ENCODE peak calls at places on chromosomes 4 and X, in ten cellular contexts. C, E, R, S, W, G, V, N, Z and F are unnamed samples. For H3K36me3 and H3K4me1, the result is how much of the 10 kb centered on the place peaks cover.

GRCh38 chr4:155995069-155995468 is 41.4 kb upstream of the CTSO start:
- DNase-seq in E (no peak), R (no peak), S (no peak), C (no peak), G (no peak), V (no peak), N (no peak), Z (no peak), W (no peak), F (no peak)

GRCh38 chrX:129529685-129530281 is 6.5 kb upstream of the SMARCA1 start:
- DNase-seq in G (no peak), R (no peak), C (peak), N (peak), W (no peak), Z (no peak), E (peak), S (peak), V (no peak), F (no peak)

GRCh38 chrX:68440940-68441339 is 7.6 kb upstream of the OPHN1 start:
- DNase-seq in G (peak), Z (peak), R (peak), V (no peak), E (peak), C (peak), N (peak), W (no peak), S (peak), F (peak)

GRCh38 chrX:39592776-39593175 is 505.0 kb downstream of the BCOR start:
- DNase-seq in E (no peak), N (peak), Z (no peak), W (no peak), S (peak), V (no peak), C (no peak), R (no peak), G (no peak), F (no peak)

GRCh38 chrX:130728208-130728607 is 174.8 kb downstream of the ENOX2 start:
- DNase-seq in V (no peak), S (peak), N (peak), G (no peak), C (peak), E (no peak), W (no peak), R (peak), Z (no peak), F (no peak)

GRCh38 chr4:148515248-148515647 is 73.0 kb upstream of the NR3C2 start:
- DNase-seq in N (peak), S (peak), W (no peak), E (no peak), G (no peak), R (no peak), Z (no peak), C (peak), V (no peak), F (no peak)

GRCh38 chr4:100284302-100284701 is 94.0 kb upstream of the DDIT4L start:
- DNase-seq in W (no peak), C (no peak), G (no peak), E (no peak), N (no peak), R (no peak), Z (no peak), V (no peak), S (no peak), F (no peak)

GRCh38 chr4:119832731-119833233 is 204.2 kb upstream of the PDE5A start:
- DNase-seq in C (no peak), E (no peak), Z (no peak), G (no peak), V (no peak), R (no peak), N (no peak), S (peak), W (no peak), F (no peak)

GRCh38 chr4:142282870-142283431 is 563.1 kb downstream of the INPP4B start:
- DNase-seq in V (peak), W (no peak), S (no peak), Z (no peak), N (no peak), C (no peak), E (no peak), G (no peak), R (no peak), F (peak)

GRCh38 chr4:188439641-188440311 is 300.5 kb downstream of the TRIML1 start:
- DNase-seq in Z (peak), C (peak), G (peak), W (no peak), E (peak), N (no peak), R (peak), S (no peak), V (no peak), F (no peak)

GRCh38 chr4:87103691-87104187 is 116.7 kb downstream of the KLHL8 start:
- DNase-seq in N (peak), E (no peak), R (no peak), G (no peak), W (no peak), V (no peak), C (peak), Z (no peak), S (peak), F (no peak)

GRCh38 chr4:154491341-154491679 is 289 bp downstream of the DCHS2 start:
- DNase-seq in N (peak), R (no peak), E (peak), W (peak), V (no peak), S (peak), Z (no peak), G (no peak), C (peak), F (no peak)

GRCh38 chrX:54950730-54951375 is 30.2 kb downstream of the TRO start:
- DNase-seq in W (no peak), Z (peak), S (no peak), R (no peak), E (no peak), G (peak), N (no peak), V (no peak), C (no peak), F (no peak)

GRCh38 chr4:166527500-166527899 is 654.5 kb downstream of the TLL1 start:
- DNase-seq in G (no peak), N (peak), V (no peak), W (no peak), S (peak), R (no peak), C (no peak), E (no peak), Z (no peak), F (no peak)

GRCh38 chr4:176002007-176002623 is 63.5 kb upstream of the WDR17 start:
- DNase-seq in Z (no peak), C (no peak), W (peak), R (peak), N (peak), G (peak), S (peak), V (peak), E (peak), F (peak)

GRCh38 chrX:121308276-121308805 is 260.9 kb downstream of the GLUD2 start:
- DNase-seq in C (no peak), N (peak), Z (no peak), G (no peak), W (no peak), V (no peak), S (peak), E (peak), R (peak), F (peak)

GRCh38 chrX:49303346-49303745 is at the start of gene GAGE10:
- DNase-seq in W (no peak), Z (no peak), C (no peak), R (no peak), S (no peak), E (no peak), N (no peak), G (no peak), V (no peak), F (no peak)

GRCh38 chr4:24382381-24382780 is 202.0 kb downstream of the DHX15 start:
- DNase-seq in C (peak), V (no peak), W (no peak), S (peak), E (no peak), Z (no peak), R (no peak), N (peak), G (no peak), F (no peak)

GRCh38 chr4:182973421-182974340 is 56.5 kb upstream of the DCTD start:
- DNase-seq in R (no peak), E (no peak), Z (no peak), W (no peak), N (peak), C (peak), G (no peak), V (no peak), S (peak), F (no peak)

GRCh38 chr4:5146248-5146647 is 95.0 kb downstream of the STK32B start:
- DNase-seq in V (no peak), N (no peak), E (no peak), G (no peak), R (no peak), W (no peak), Z (no peak), C (no peak), S (no peak), F (no peak)

GRCh38 chr4:113686950-113687718 is 74.4 kb downstream of the CAMK2D start:
- DNase-seq in R (no peak), C (peak), Z (no peak), E (no peak), G (no peak), V (no peak), W (no peak), N (peak), S (peak), F (no peak)

GRCh38 chr4:110854021-110854678 is 231.3 kb upstream of the PITX2 start:
- DNase-seq in N (peak), S (peak), Z (no peak), E (no peak), W (no peak), R (no peak), V (no peak), C (peak), G (no peak), F (peak)

GRCh38 chr4:23878912-23879732 is 10.7 kb downstream of the PPARGC1A start:
- DNase-seq in G (no peak), E (no peak), N (peak), Z (no peak), V (no peak), S (peak), R (no peak), W (no peak), C (peak), F (no peak)

GRCh38 chr4:151195801-151196200 is 81.2 kb upstream of the PRSS48 start:
- DNase-seq in N (peak), Z (no peak), G (no peak), E (no peak), C (peak), W (no peak), S (peak), R (no peak), V (no peak), F (no peak)

GRCh38 chrX:11105080-11105479 is 6.1 kb upstream of the HCCS start:
- DNase-seq in V (no peak), C (peak), S (peak), Z (no peak), N (peak), R (no peak), G (no peak), W (no peak), E (no peak), F (no peak)

GRCh38 chr4:150402968-150403367 is 179.0 kb upstream of the MAB21L2 start:
- DNase-seq in W (no peak), V (no peak), C (peak), Z (no peak), S (peak), R (peak), G (peak), E (peak), N (no peak), F (peak)

GRCh38 chr4:44583393-44583792 is 68.0 kb downstream of the YIPF7 start:
- DNase-seq in E (peak), V (no peak), G (no peak), R (no peak), W (no peak), S (no peak), N (no peak), C (no peak), Z (no peak), F (no peak)

GRCh38 chr4:154361450-154361849 is 130.1 kb downstream of the DCHS2 start:
- DNase-seq in V (no peak), Z (no peak), W (no peak), N (no peak), C (no peak), S (no peak), R (no peak), G (no peak), E (no peak), F (no peak)

GRCh38 chrX:66015152-66015827 is 24.6 kb downstream of the VSIG4 start:
- DNase-seq in E (no peak), Z (no peak), C (no peak), W (peak), G (no peak), S (no peak), N (no peak), V (no peak), R (peak), F (no peak)

GRCh38 chr4:81503586-81503985 is 31.9 kb upstream of the RASGEF1B start:
- DNase-seq in G (no peak), S (no peak), R (no peak), C (no peak), V (no peak), E (no peak), N (no peak), Z (no peak), W (no peak), F (no peak)

GRCh38 chrX:23902419-23902818 is 5.3 kb downstream of the APOO start:
- DNase-seq in W (no peak), E (peak), S (peak), R (no peak), V (no peak), C (peak), G (no peak), Z (peak), N (peak), F (no peak)

GRCh38 chrX:119996600-119997524 is 53.3 kb upstream of the NKAP start:
- DNase-seq in W (no peak), N (no peak), G (no peak), R (no peak), E (no peak), V (no peak), Z (no peak), S (no peak), C (no peak), F (no peak)

GRCh38 chrX:111124418-111124817 is 28.4 kb downstream of the PAK3 start:
- DNase-seq in S (no peak), C (no peak), R (no peak), Z (no peak), E (no peak), N (no peak), G (no peak), V (no peak), W (no peak), F (no peak)

GRCh38 chrX:2697306-2697705 is 6.2 kb downstream of the CD99 start:
- DNase-seq in V (no peak), Z (no peak), E (no peak), G (no peak), R (no peak), W (peak), N (no peak), C (no peak), S (no peak), F (no peak)

GRCh38 chr4:111776546-111776945 is 368.7 kb upstream of the FAM241A start:
- DNase-seq in W (no peak), Z (no peak), C (no peak), R (no peak), N (peak), E (no peak), S (peak), G (no peak), V (no peak), F (no peak)

GRCh38 chr4:1690698-1691097 is 6.6 kb upstream of the FAM53A start:
- DNase-seq in V (no peak), R (no peak), C (no peak), E (no peak), G (no peak), W (no peak), N (no peak), Z (no peak), S (no peak), F (no peak)

GRCh38 chrX:70434352-70434866 is 10.2 kb upstream of the DLG3 start:
- DNase-seq in V (peak), W (peak), R (peak), G (peak), C (peak), N (peak), E (peak), Z (peak), S (peak), F (peak)

GRCh38 chr4:526189-526909 is 27.3 kb downstream of the PIGG start:
- DNase-seq in G (no peak), W (peak), E (no peak), S (no peak), N (no peak), Z (no peak), V (no peak), R (no peak), C (no peak), F (no peak)

GRCh38 chr4:528835-529234 is 29.8 kb downstream of the PIGG start:
- DNase-seq in R (no peak), Z (no peak), S (no peak), E (no peak), C (no peak), V (no peak), W (no peak), N (no peak), G (no peak), F (no peak)

GRCh38 chr4:525660-526059 is 26.6 kb downstream of the PIGG start:
- DNase-seq in G (no peak), E (no peak), R (no peak), N (no peak), Z (no peak), V (no peak), S (no peak), C (no peak), W (peak), F (no peak)

GRCh38 chr4:528296-528695 is 29.3 kb downstream of the PIGG start:
- DNase-seq in C (no peak), S (no peak), V (no peak), R (no peak), G (no peak), W (peak), Z (no peak), N (no peak), E (no peak), F (no peak)

GRCh38 chr4:526971-527460 is 28.0 kb downstream of the PIGG start:
- DNase-seq in G (no peak), Z (no peak), R (no peak), C (no peak), V (no peak), W (peak), N (no peak), E (no peak), S (no peak), F (no peak)
- H3K36me3 ChIP-seq in G (under half), Z (under half), R (under half), C (half or more), V (half or more), W (under half), N (under half), E (half or more), S (under half), F (under half)

DNA sequence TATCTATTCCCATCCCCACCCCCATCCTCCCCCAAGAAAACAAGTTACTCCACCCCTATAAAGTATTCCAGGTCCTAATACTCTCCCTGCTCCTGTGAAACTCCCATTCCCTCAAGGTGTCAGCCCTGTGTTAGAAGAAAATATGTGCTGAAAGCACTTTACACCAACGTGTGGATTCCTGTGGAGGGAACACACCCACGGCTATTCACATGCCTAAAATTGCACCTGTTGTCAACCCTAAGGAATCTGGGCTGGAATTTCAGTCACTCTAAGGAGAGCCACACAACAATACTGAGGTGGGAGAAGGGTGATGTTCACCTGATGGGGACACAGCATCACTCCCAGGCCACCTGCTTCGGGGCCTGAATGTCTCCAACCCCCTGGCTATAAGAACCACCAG is 16.0 kb downstream of the SCD5 start:
- DNase-seq in R (no peak), W (no peak), E (no peak), C (no peak), Z (no peak), G (no peak), V (no peak), S (peak), N (peak), F (no peak)
- H3K27ac ChIP-seq in R (no peak), W (no peak), E (no peak), C (no peak), Z (no peak), G (no peak), V (no peak), S (no peak), N (no peak), F (no peak)

GRCh38 chr4:173371292-173372192 is 788 bp downstream of the SAP30 start:
- DNase-seq in G (peak), N (peak), W (peak), C (peak), Z (peak), R (peak), S (peak), V (peak), E (peak), F (peak)
- H3K4me1 ChIP-seq in G (under half), N (under half), W (half or more), C (under half), Z (under half), R (under half), S (under half), V (under half), E (under half), F (under half)

GRCh38 chr4:96676754-96677435 is 837.0 kb downstream of the PDHA2 start:
- DNase-seq in W (no peak), N (no peak), G (no peak), E (no peak), R (no peak), Z (no peak), V (no peak), C (no peak), S (no peak), F (no peak)

GRCh38 chr4:96677499-96677898 is 837.6 kb downstream of the PDHA2 start:
- DNase-seq in R (no peak), N (peak), V (no peak), W (no peak), G (no peak), C (no peak), E (no peak), Z (no peak), S (peak), F (no peak)

GRCh38 chr4:96675420-96675819 is 835.5 kb downstream of the PDHA2 start:
- DNase-seq in S (no peak), Z (no peak), W (no peak), E (no peak), V (no peak), R (no peak), N (no peak), C (no peak), G (no peak), F (no peak)

GRCh38 chr4:96670381-96670780 is 830.5 kb downstream of the PDHA2 start:
- DNase-seq in G (no peak), W (no peak), S (no peak), C (no peak), Z (no peak), N (no peak), V (no peak), E (no peak), R (no peak), F (no peak)

DNA sequence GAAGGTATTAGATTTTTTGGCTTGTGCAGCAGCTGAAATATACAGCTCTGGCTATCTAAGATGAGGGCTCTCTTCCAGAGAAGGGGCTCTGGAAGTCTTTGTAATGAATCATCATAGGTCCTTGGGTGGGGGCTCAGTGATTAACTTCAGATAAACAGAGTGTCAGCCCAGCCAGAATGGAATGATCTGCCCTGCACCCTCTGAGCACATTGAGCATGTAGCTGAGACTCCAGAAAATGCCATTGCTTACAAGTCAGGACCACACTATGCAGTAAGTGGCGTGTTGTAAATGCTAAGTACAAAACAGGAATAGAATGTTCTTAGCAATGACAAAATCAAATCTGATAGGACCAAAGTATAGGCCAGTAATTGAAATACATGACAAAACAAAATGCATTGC is 836.0 kb downstream of the PDHA2 start:
- DNase-seq in R (no peak), S (peak), C (no peak), G (no peak), W (no peak), N (peak), Z (no peak), E (no peak), V (no peak), F (no peak)
- H3K36me3 ChIP-seq in R (under half), S (under half), C (under half), G (under half), W (under half), N (under half), Z (under half), E (under half), V (under half), F (under half)

GRCh38 chrX:41066391-41066790 is 18.9 kb upstream of the USP9X start:
- DNase-seq in V (no peak), G (no peak), W (no peak), R (no peak), N (no peak), Z (no peak), C (no peak), E (no peak), S (no peak), F (no peak)
- H3K27ac ChIP-seq in V (no peak), G (no peak), W (no peak), R (no peak), N (no peak), Z (no peak), C (no peak), E (no peak), S (no peak), F (no peak)

GRCh38 chr4:7815981-7816380 is 123.7 kb downstream of the AFAP1 start:
- DNase-seq in C (no peak), V (no peak), S (peak), Z (no peak), E (no peak), N (peak), W (no peak), G (no peak), R (no peak), F (no peak)
- H3K4me1 ChIP-seq in C (under half), V (under half), S (under half), Z (under half), E (under half), N (half or more), W (under half), G (under half), R (under half), F (under half)

DNA sequence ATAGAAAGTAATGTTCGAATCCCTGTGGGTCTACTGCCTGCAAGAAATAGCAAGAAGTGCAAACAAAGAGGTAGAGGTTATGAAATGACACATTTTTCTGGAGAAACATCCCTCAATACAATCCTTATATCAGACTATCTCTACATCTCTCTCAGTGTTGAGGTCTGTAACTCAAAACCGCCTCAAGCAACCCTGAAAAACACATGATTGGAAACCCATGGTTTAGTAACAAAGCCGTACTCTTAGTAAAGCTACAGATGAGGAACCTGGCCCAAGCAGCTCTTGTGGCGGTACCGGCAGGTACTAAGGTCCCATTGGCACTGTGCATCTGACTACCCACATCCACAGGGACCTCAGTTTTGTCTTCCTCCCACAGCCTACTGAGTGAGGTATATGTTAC is 53.9 kb downstream of the IRF2 start:
- DNase-seq in N (no peak), W (no peak), S (no peak), Z (no peak), V (no peak), R (no peak), E (no peak), C (no peak), G (no peak), F (no peak)
- H3K36me3 ChIP-seq in N (under half), W (under half), S (under half), Z (under half), V (half or more), R (under half), E (under half), C (under half), G (under half), F (under half)